ENCODE peak calls at places on chromosomes 4 and X, in seven cellular contexts. One of them, this sample, is unnamed.

GRCh38 chrX:56029691-56030090 is 202.5 kb upstream of the KLF8 start:
- DNase-seq in HS-5: no peak
- DNase-seq in NCI-H1417: no peak
- DNase-seq in NCI-H2081: no peak
- DNase-seq in A549: no peak
- DNase-seq in fibroblast of lung: no peak
- DNase-seq in activated CD4-positive, alpha-beta T cell treated with anti-CD3 and anti-CD28 coated beads, Interleukin-2, amount 50 U/mL, for 1 hour: no peak
- DNase-seq in this sample: no peak

GRCh38 chr4:24121395-24122175 is 231.7 kb upstream of the PPARGC1A start:
- DNase-seq in HS-5: no peak
- DNase-seq in NCI-H1417: no peak
- DNase-seq in NCI-H2081: no peak
- DNase-seq in A549: no peak
- DNase-seq in fibroblast of lung: peak
- DNase-seq in activated CD4-positive, alpha-beta T cell treated with anti-CD3 and anti-CD28 coated beads, Interleukin-2, amount 50 U/mL, for 1 hour: no peak
- DNase-seq in this sample: no peak

GRCh38 chr4:76984788-76985211 is 35.2 kb downstream of the SEPTIN11 start:
- DNase-seq in HS-5: peak
- DNase-seq in NCI-H1417: no peak
- DNase-seq in NCI-H2081: no peak
- DNase-seq in A549: no peak
- DNase-seq in fibroblast of lung: peak
- DNase-seq in activated CD4-positive, alpha-beta T cell treated with anti-CD3 and anti-CD28 coated beads, Interleukin-2, amount 50 U/mL, for 1 hour: no peak
- DNase-seq in this sample: no peak

GRCh38 chrX:2185341-2186082 is 315.3 kb downstream of the DHRSX start:
- DNase-seq in HS-5: no peak
- DNase-seq in NCI-H1417: no peak
- DNase-seq in NCI-H2081: no peak
- DNase-seq in A549: peak
- DNase-seq in fibroblast of lung: no peak
- DNase-seq in activated CD4-positive, alpha-beta T cell treated with anti-CD3 and anti-CD28 coated beads, Interleukin-2, amount 50 U/mL, for 1 hour: no peak
- DNase-seq in this sample: no peak

GRCh38 chr4:182192511-182193181 is 50.6 kb upstream of the TENM3 start:
- DNase-seq in HS-5: no peak
- DNase-seq in NCI-H1417: no peak
- DNase-seq in NCI-H2081: no peak
- DNase-seq in A549: no peak
- DNase-seq in fibroblast of lung: peak
- DNase-seq in activated CD4-positive, alpha-beta T cell treated with anti-CD3 and anti-CD28 coated beads, Interleukin-2, amount 50 U/mL, for 1 hour: no peak
- DNase-seq in this sample: no peak

GRCh38 chr4:129455462-129455861 is 359.5 kb downstream of the C4orf33 start:
- DNase-seq in HS-5: no peak
- DNase-seq in NCI-H1417: peak
- DNase-seq in NCI-H2081: peak
- DNase-seq in A549: no peak
- DNase-seq in fibroblast of lung: no peak
- DNase-seq in activated CD4-positive, alpha-beta T cell treated with anti-CD3 and anti-CD28 coated beads, Interleukin-2, amount 50 U/mL, for 1 hour: no peak
- DNase-seq in this sample: no peak

GRCh38 chr4:102503831-102504786 is 3.0 kb downstream of the NFKB1 start:
- DNase-seq in HS-5: no peak
- DNase-seq in NCI-H1417: no peak
- DNase-seq in NCI-H2081: no peak
- DNase-seq in A549: no peak
- DNase-seq in fibroblast of lung: no peak
- DNase-seq in activated CD4-positive, alpha-beta T cell treated with anti-CD3 and anti-CD28 coated beads, Interleukin-2, amount 50 U/mL, for 1 hour: no peak
- DNase-seq in this sample: no peak

GRCh38 chr4:107862658-107863057 is 37.9 kb downstream of the SGMS2 start:
- DNase-seq in HS-5: peak
- DNase-seq in NCI-H1417: peak
- DNase-seq in NCI-H2081: peak
- DNase-seq in A549: peak
- DNase-seq in fibroblast of lung: peak
- DNase-seq in activated CD4-positive, alpha-beta T cell treated with anti-CD3 and anti-CD28 coated beads, Interleukin-2, amount 50 U/mL, for 1 hour: no peak
- DNase-seq in this sample: no peak

GRCh38 chr4:93710101-93710846 is 118.3 kb upstream of the ATOH1 start:
- DNase-seq in HS-5: no peak
- DNase-seq in NCI-H1417: peak
- DNase-seq in NCI-H2081: peak
- DNase-seq in A549: peak
- DNase-seq in fibroblast of lung: peak
- DNase-seq in activated CD4-positive, alpha-beta T cell treated with anti-CD3 and anti-CD28 coated beads, Interleukin-2, amount 50 U/mL, for 1 hour: no peak
- DNase-seq in this sample: no peak

GRCh38 chrX:119459181-119459580 is 9.1 kb upstream of the SLC25A5 start:
- DNase-seq in HS-5: peak
- DNase-seq in NCI-H1417: no peak
- DNase-seq in NCI-H2081: no peak
- DNase-seq in A549: no peak
- DNase-seq in fibroblast of lung: no peak
- DNase-seq in activated CD4-positive, alpha-beta T cell treated with anti-CD3 and anti-CD28 coated beads, Interleukin-2, amount 50 U/mL, for 1 hour: no peak
- DNase-seq in this sample: no peak

GRCh38 chr4:65453398-65453797 is 216.9 kb downstream of the EPHA5 start:
- DNase-seq in HS-5: no peak
- DNase-seq in NCI-H1417: no peak
- DNase-seq in NCI-H2081: no peak
- DNase-seq in A549: no peak
- DNase-seq in fibroblast of lung: no peak
- DNase-seq in activated CD4-positive, alpha-beta T cell treated with anti-CD3 and anti-CD28 coated beads, Interleukin-2, amount 50 U/mL, for 1 hour: no peak
- DNase-seq in this sample: no peak

GRCh38 chr4:151753056-151753455 is 7.8 kb downstream of the GATB start:
- DNase-seq in HS-5: no peak
- DNase-seq in NCI-H1417: no peak
- DNase-seq in NCI-H2081: no peak
- DNase-seq in A549: no peak
- DNase-seq in fibroblast of lung: no peak
- DNase-seq in activated CD4-positive, alpha-beta T cell treated with anti-CD3 and anti-CD28 coated beads, Interleukin-2, amount 50 U/mL, for 1 hour: no peak
- DNase-seq in this sample: no peak

GRCh38 chr4:56575820-56576429 is 70.3 kb downstream of the ARL9 start:
- DNase-seq in HS-5: peak
- DNase-seq in NCI-H1417: no peak
- DNase-seq in NCI-H2081: peak
- DNase-seq in A549: peak
- DNase-seq in fibroblast of lung: peak
- DNase-seq in activated CD4-positive, alpha-beta T cell treated with anti-CD3 and anti-CD28 coated beads, Interleukin-2, amount 50 U/mL, for 1 hour: no peak
- DNase-seq in this sample: peak

GRCh38 chr4:145732416-145732815 is 52.5 kb downstream of the C4orf51 start:
- DNase-seq in HS-5: no peak
- DNase-seq in NCI-H1417: no peak
- DNase-seq in NCI-H2081: no peak
- DNase-seq in A549: no peak
- DNase-seq in fibroblast of lung: no peak
- DNase-seq in activated CD4-positive, alpha-beta T cell treated with anti-CD3 and anti-CD28 coated beads, Interleukin-2, amount 50 U/mL, for 1 hour: no peak
- DNase-seq in this sample: no peak